ENCODE peak calls at places on chromosome 19, in five cellular contexts. T is IMR-90, O is GM23248, U is thoracic aorta, P is adrenal gland. A is an unnamed sample.

GRCh38 chr19:15154002-15154612 is 46.7 kb downstream of the NOTCH3 start:
- DNase-seq in T (peak; percentile 53), O (peak; percentile 53), U (no peak), P (peak; percentile 27), A (peak; percentile 40)

GRCh38 chr19:38686530-38686888 is 39.1 kb downstream of the ACTN4 start:
- DNase-seq in T (no peak), O (no peak), U (no peak), P (no peak), A (no peak)

GRCh38 chr19:34316247-34316646 is 48.7 kb upstream of the GPI start:
- DNase-seq in T (no peak), O (no peak), U (no peak), P (no peak), A (no peak)

GRCh38 chr19:15038304-15038703 is 11.0 kb upstream of the CASP14 start:
- DNase-seq in T (no peak), O (no peak), U (no peak), P (no peak), A (no peak)

GRCh38 chr19:36460046-36460445 is 29.3 kb downstream of the ZNF566 start:
- DNase-seq in T (peak; percentile 29), O (peak; percentile 47), U (no peak), P (no peak), A (no peak)

GRCh38 chr19:36054733-36055686 is at the start of gene WDR62:
- DNase-seq in T (no peak), O (peak; percentile 98), U (peak; percentile 81), P (peak; percentile 95), A (peak; percentile 94)

GRCh38 chr19:46660008-46660517 is 919 bp downstream of the DACT3 start:
- DNase-seq in T (no peak), O (peak; percentile 45), U (no peak), P (no peak), A (peak; percentile 71)

GRCh38 chr19:47436712-47437401 is 17.5 kb upstream of the MEIS3 start:
- DNase-seq in T (peak; percentile 47), O (peak; percentile 70), U (no peak), P (peak; percentile 82), A (peak; percentile 83)

GRCh38 chr19:1767464-1767933 is 14.2 kb downstream of the ONECUT3 start:
- DNase-seq in T (no peak), O (peak; percentile 37), U (no peak), P (peak; percentile 38), A (peak; percentile 31)

GRCh38 chr19:34306213-34306661 is 51.9 kb downstream of the GARRE1 start:
- DNase-seq in T (no peak), O (no peak), U (no peak), P (no peak), A (no peak)

GRCh38 chr19:49056101-49056901 is 1.2 kb downstream of the CGB7 start:
- DNase-seq in T (peak; percentile 28), O (peak; percentile 76), U (no peak), P (peak; percentile 44), A (peak; percentile 69)

GRCh38 chr19:58305932-58306323 is 751 bp downstream of the ERVK3-1 start:
- DNase-seq in T (no peak), O (peak; percentile 22), U (no peak), P (no peak), A (no peak)

GRCh38 chr19:38990949-38991697 is 15.6 kb upstream of the FBXO17 start:
- DNase-seq in T (no peak), O (peak; percentile 58), U (no peak), P (peak; percentile 70), A (peak; percentile 25)

GRCh38 chr19:47595937-47596336 is 13.0 kb upstream of the BICRA start:
- DNase-seq in T (no peak), O (peak; percentile 44), U (no peak), P (no peak), A (no peak)

GRCh38 chr19:36046443-36047050 is 7.5 kb downstream of the THAP8 start:
- DNase-seq in T (no peak), O (peak; percentile 43), U (no peak), P (no peak), A (peak; percentile 77)

GRCh38 chr19:15367439-15367838 is 12.1 kb downstream of the AKAP8 start:
- DNase-seq in T (no peak), O (no peak), U (no peak), P (peak; percentile 81), A (no peak)

GRCh38 chr19:47324502-47324901 is 7.5 kb upstream of the C5AR2 start:
- DNase-seq in T (no peak), O (no peak), U (no peak), P (peak; percentile 64), A (no peak)

GRCh38 chr19:37817180-37817911 is 38.0 kb upstream of the ZNF573 start:
- DNase-seq in T (peak; percentile 3), O (peak; percentile 59), U (peak; percentile 15), P (peak; percentile 86), A (peak; percentile 64)

GRCh38 chr19:32858559-32858958 is 11.0 kb downstream of the SLC7A9 start:
- DNase-seq in T (no peak), O (no peak), U (no peak), P (no peak), A (no peak)

GRCh38 chr19:39132344-39132969 is 6.9 kb downstream of the PAK4 start:
- DNase-seq in T (no peak), O (no peak), U (no peak), P (no peak), A (no peak)

GRCh38 chr19:5456130-5456835 is 1.1 kb downstream of the ZNRF4 start:
- DNase-seq in T (no peak), O (no peak), U (no peak), P (no peak), A (no peak)

GRCh38 chr19:54415901-54416621 is 797 bp downstream of the TTYH1 start:
- DNase-seq in T (no peak), O (no peak), U (no peak), P (no peak), A (no peak)
- H3K4me1 ChIP-seq in T (no peaks in the 10 kb centered on the region), O (no peaks in the 10 kb centered on the region), U (no peaks in the 10 kb centered on the region), P (no peaks in the 10 kb centered on the region), A (peaks cover 15% of the 10 kb centered on the region)

DNA sequence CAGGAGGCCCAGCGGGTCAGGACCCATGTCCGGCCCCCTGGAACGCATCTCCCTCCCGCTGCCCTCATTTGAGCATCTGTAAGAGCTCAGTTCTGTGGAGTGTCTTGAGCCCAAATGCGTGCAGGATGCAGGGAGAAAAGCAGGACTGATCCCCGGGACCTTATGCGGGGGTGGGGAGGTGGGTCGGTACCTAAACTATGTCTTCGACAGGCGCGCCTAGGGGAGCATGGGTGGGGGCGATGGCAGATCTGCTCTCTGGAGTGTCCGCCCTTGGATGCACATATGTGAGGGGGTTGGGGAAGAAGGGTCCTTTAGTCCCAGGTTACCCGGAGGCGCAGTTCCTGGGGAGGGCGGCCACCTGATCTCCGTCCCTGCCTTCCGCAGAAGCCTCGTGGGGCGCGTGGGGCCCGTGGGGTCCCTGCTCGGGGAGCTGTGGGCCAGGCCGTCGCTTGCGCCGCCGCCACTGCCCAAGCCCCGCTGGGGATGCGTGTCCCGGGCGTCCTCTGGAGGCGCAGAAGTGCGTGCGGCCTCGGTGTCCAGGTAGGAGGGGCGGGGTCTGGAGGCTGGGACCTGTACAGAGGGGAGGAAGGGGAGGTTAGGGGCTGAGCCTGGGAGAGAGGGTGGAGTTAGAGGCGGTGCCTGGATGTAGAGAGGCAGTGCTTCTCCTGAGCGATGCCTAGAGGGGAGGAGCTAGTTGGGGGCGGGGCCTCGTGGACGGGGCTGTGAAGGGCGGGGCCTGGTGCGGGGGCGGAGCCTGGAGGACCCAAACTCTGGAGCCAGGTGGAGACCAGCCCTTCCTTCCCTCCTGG is 2.8 kb downstream of the CILP2 start:
- DNase-seq in T (no peak), O (peak; percentile 65), U (no peak), P (no peak), A (peak; percentile 35)
- H3K4me3 ChIP-seq in T (no peak overlapping the region), O (peak overlapping the region; percentile 16), U (peak overlapping the region; percentile 43), P (no peak overlapping the region), A (no peak overlapping the region)

GRCh38 chr19:31147234-31147633 is 202.0 kb downstream of the TSHZ3 start:
- DNase-seq in T (no peak), O (no peak), U (no peak), P (no peak), A (no peak)

GRCh38 chr19:31145909-31146453 is 203.3 kb downstream of the TSHZ3 start:
- DNase-seq in T (no peak), O (no peak), U (no peak), P (no peak), A (no peak)

GRCh38 chr19:31148671-31149070 is 200.6 kb downstream of the TSHZ3 start:
- DNase-seq in T (no peak), O (no peak), U (no peak), P (no peak), A (no peak)

GRCh38 chr19:31146546-31147183 is 202.6 kb downstream of the TSHZ3 start:
- DNase-seq in T (no peak), O (peak; percentile 72), U (no peak), P (no peak), A (no peak)

GRCh38 chr19:31149306-31149975 is 199.8 kb downstream of the TSHZ3 start:
- DNase-seq in T (peak; percentile 8), O (peak; percentile 59), U (no peak), P (no peak), A (no peak)
- H3K27ac ChIP-seq in T (no peak overlapping the region), O (no peak overlapping the region), U (no peak overlapping the region), P (no peak overlapping the region), A (no peak overlapping the region)

GRCh38 chr19:11091343-11092153 is 2.3 kb downstream of the LDLR start:
- DNase-seq in T (peak; percentile 90), O (peak; percentile 98), U (peak; percentile 57), P (peak; percentile 72), A (peak; percentile 97)

GRCh38 chr19:11090264-11091032 is 1.2 kb downstream of the LDLR start:
- DNase-seq in T (peak; percentile 92), O (peak; percentile 98), U (peak; percentile 97), P (peak; percentile 97), A (peak; percentile 99)

GRCh38 chr19:11089254-11090013 is at the start of gene LDLR:
- DNase-seq in T (peak; percentile 90), O (peak; percentile 94), U (peak; percentile 71), P (peak; percentile 97), A (peak; percentile 96)

GRCh38 chr19:11094520-11094894 is 5.2 kb downstream of the LDLR start:
- DNase-seq in T (no peak), O (no peak), U (no peak), P (no peak), A (no peak)

GRCh38 chr19:11092181-11092538 is 2.9 kb downstream of the LDLR start:
- DNase-seq in T (peak; percentile 74), O (peak; percentile 87), U (no peak), P (no peak), A (no peak)
- H3K4me1 ChIP-seq in T (peaks cover 14% of the 10 kb centered on the region), O (peaks cover 51% of the 10 kb centered on the region), U (peaks cover 25% of the 10 kb centered on the region), P (peaks cover 70% of the 10 kb centered on the region), A (peaks cover 22% of the 10 kb centered on the region)

A was measured in cardiac muscle cell.